ENCODE peak calls at places on chromosomes 6 and 20, in six cellular contexts. One of them, this sample, is unnamed. For H3K4me1, the result is how much of the 10 kb centered on the place peaks cover.

GRCh38 chr20:41167481-41168253 is 30.3 kb downstream of the PLCG1 start:
- DNase-seq in HCT116: no peak
- DNase-seq in IMR-90: no peak
- DNase-seq in GM23248: no peak
- DNase-seq in H9: no peak
- DNase-seq in astrocyte: no peak
- DNase-seq in this sample: no peak

GRCh38 chr20:46581386-46581785 is 30.9 kb upstream of the OCSTAMP start:
- DNase-seq in HCT116: no peak
- DNase-seq in IMR-90: no peak
- DNase-seq in GM23248: no peak
- DNase-seq in H9: no peak
- DNase-seq in astrocyte: no peak
- DNase-seq in this sample: no peak

GRCh38 chr6:152271681-152272464 is 365.3 kb downstream of the SYNE1 start:
- DNase-seq in HCT116: no peak
- DNase-seq in IMR-90: peak
- DNase-seq in GM23248: peak
- DNase-seq in H9: no peak
- DNase-seq in astrocyte: peak
- DNase-seq in this sample: no peak

GRCh38 chr20:41133709-41134361 is 3.5 kb upstream of the PLCG1 start:
- DNase-seq in HCT116: no peak
- DNase-seq in IMR-90: peak
- DNase-seq in GM23248: no peak
- DNase-seq in H9: no peak
- DNase-seq in astrocyte: no peak
- DNase-seq in this sample: peak

GRCh38 chr20:47735412-47736400 is 49.6 kb downstream of the SULF2 start:
- DNase-seq in HCT116: no peak
- DNase-seq in IMR-90: no peak
- DNase-seq in GM23248: no peak
- DNase-seq in H9: no peak
- DNase-seq in astrocyte: no peak
- DNase-seq in this sample: no peak

GRCh38 chr6:157021267-157022021 is 244.3 kb downstream of the ARID1B start:
- DNase-seq in HCT116: peak
- DNase-seq in IMR-90: peak
- DNase-seq in GM23248: peak
- DNase-seq in H9: peak
- DNase-seq in astrocyte: peak
- DNase-seq in this sample: peak

GRCh38 chr6:127900935-127901334 is at the start of gene THEMIS:
- DNase-seq in HCT116: no peak
- DNase-seq in IMR-90: no peak
- DNase-seq in GM23248: no peak
- DNase-seq in H9: no peak
- DNase-seq in astrocyte: no peak
- DNase-seq in this sample: no peak

GRCh38 chr20:14826926-14827325 is 489.5 kb upstream of the FLRT3 start:
- DNase-seq in HCT116: no peak
- DNase-seq in IMR-90: no peak
- DNase-seq in GM23248: no peak
- DNase-seq in H9: no peak
- DNase-seq in astrocyte: no peak
- DNase-seq in this sample: no peak

GRCh38 chr6:128516514-128516898 is 3.9 kb downstream of the PTPRK start:
- DNase-seq in HCT116: no peak
- DNase-seq in IMR-90: peak
- DNase-seq in GM23248: peak
- DNase-seq in H9: no peak
- DNase-seq in astrocyte: no peak
- DNase-seq in this sample: no peak

GRCh38 chr6:72811971-72812421 is 190.1 kb downstream of the KCNQ5 start:
- DNase-seq in HCT116: no peak
- DNase-seq in IMR-90: peak
- DNase-seq in GM23248: peak
- DNase-seq in H9: peak
- DNase-seq in astrocyte: peak
- DNase-seq in this sample: no peak

GRCh38 chr6:293185-294174 is 1.2 kb downstream of the DUSP22 start:
- DNase-seq in HCT116: no peak
- DNase-seq in IMR-90: no peak
- DNase-seq in GM23248: peak
- DNase-seq in H9: no peak
- DNase-seq in astrocyte: peak
- DNase-seq in this sample: peak

GRCh38 chr6:294656-295565 is 2.6 kb downstream of the DUSP22 start:
- DNase-seq in HCT116: no peak
- DNase-seq in IMR-90: no peak
- DNase-seq in GM23248: peak
- DNase-seq in H9: no peak
- DNase-seq in astrocyte: no peak
- DNase-seq in this sample: no peak

GRCh38 chr6:291148-291696 is 1.1 kb upstream of the DUSP22 start:
- DNase-seq in HCT116: no peak
- DNase-seq in IMR-90: no peak
- DNase-seq in GM23248: peak
- DNase-seq in H9: no peak
- DNase-seq in astrocyte: no peak
- DNase-seq in this sample: no peak

GRCh38 chr6:291697-292505 is at the start of gene DUSP22:
- DNase-seq in HCT116: peak
- DNase-seq in IMR-90: peak
- DNase-seq in GM23248: peak
- DNase-seq in H9: peak
- DNase-seq in astrocyte: peak
- DNase-seq in this sample: peak

GRCh38 chr6:292506-293184 is 358 bp downstream of the DUSP22 start:
- DNase-seq in HCT116: no peak
- DNase-seq in IMR-90: peak
- DNase-seq in GM23248: peak
- DNase-seq in H9: peak
- DNase-seq in astrocyte: peak
- DNase-seq in this sample: peak
- H3K27ac ChIP-seq in HCT116: peak
- H3K27ac ChIP-seq in IMR-90: peak
- H3K27ac ChIP-seq in GM23248: peak
- H3K27ac ChIP-seq in H9: no peak
- H3K27ac ChIP-seq in astrocyte: peak
- H3K27ac ChIP-seq in this sample: peak

GRCh38 chr6:44152533-44152932 is 6.1 kb upstream of the CAPN11 start:
- DNase-seq in HCT116: no peak
- DNase-seq in IMR-90: no peak
- DNase-seq in GM23248: no peak
- DNase-seq in H9: no peak
- DNase-seq in astrocyte: no peak
- DNase-seq in this sample: no peak
- H3K4me1 ChIP-seq in HCT116: under half
- H3K4me1 ChIP-seq in IMR-90: under half
- H3K4me1 ChIP-seq in GM23248: under half
- H3K4me1 ChIP-seq in H9: under half
- H3K4me1 ChIP-seq in astrocyte: under half
- H3K4me1 ChIP-seq in this sample: under half

GRCh38 chr20:1328680-1329330 is at the start of gene SDCBP2:
- DNase-seq in HCT116: peak
- DNase-seq in IMR-90: no peak
- DNase-seq in GM23248: no peak
- DNase-seq in H9: peak
- DNase-seq in astrocyte: no peak
- DNase-seq in this sample: peak
- H3K9ac ChIP-seq in HCT116: peak
- H3K9ac ChIP-seq in IMR-90: no peak
- H3K9ac ChIP-seq in GM23248: peak
- H3K9ac ChIP-seq in H9: no peak
- H3K9ac ChIP-seq in astrocyte: peak
- H3K9ac ChIP-seq in this sample: peak

DNA sequence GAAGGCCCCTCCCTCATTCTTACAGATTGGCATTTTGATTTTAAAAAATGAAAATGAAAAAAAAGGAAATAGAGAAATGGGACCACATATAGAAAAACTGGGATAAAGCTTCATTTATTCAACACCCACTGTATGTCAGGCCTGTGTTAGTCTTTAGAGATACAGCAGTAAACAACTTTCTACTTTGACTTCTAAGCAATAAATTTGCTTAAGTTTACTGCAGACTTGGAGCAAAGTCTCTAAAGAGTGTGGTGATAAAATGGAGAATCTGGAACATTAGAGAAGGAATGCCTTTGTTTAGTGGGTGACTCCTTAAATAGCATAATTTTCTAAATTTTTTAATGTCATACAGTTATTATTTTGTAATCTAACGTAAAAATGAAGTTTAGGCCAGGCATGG is 80.7 kb upstream of the CNKSR3 start:
- DNase-seq in HCT116: no peak
- DNase-seq in IMR-90: no peak
- DNase-seq in GM23248: no peak
- DNase-seq in H9: no peak
- DNase-seq in astrocyte: no peak
- DNase-seq in this sample: no peak
- H3K27ac ChIP-seq in HCT116: no peak
- H3K27ac ChIP-seq in IMR-90: no peak
- H3K27ac ChIP-seq in GM23248: no peak
- H3K27ac ChIP-seq in H9: no peak
- H3K27ac ChIP-seq in astrocyte: no peak
- H3K27ac ChIP-seq in this sample: no peak

GRCh38 chr20:50287512-50287911 is 96.9 kb downstream of the CEBPB start:
- DNase-seq in HCT116: no peak
- DNase-seq in IMR-90: no peak
- DNase-seq in GM23248: no peak
- DNase-seq in H9: no peak
- DNase-seq in astrocyte: no peak
- DNase-seq in this sample: no peak

GRCh38 chr20:50288128-50288623 is 97.5 kb downstream of the CEBPB start:
- DNase-seq in HCT116: no peak
- DNase-seq in IMR-90: no peak
- DNase-seq in GM23248: no peak
- DNase-seq in H9: no peak
- DNase-seq in astrocyte: no peak
- DNase-seq in this sample: no peak

GRCh38 chr20:50290815-50291214 is 100.2 kb downstream of the CEBPB start:
- DNase-seq in HCT116: no peak
- DNase-seq in IMR-90: no peak
- DNase-seq in GM23248: no peak
- DNase-seq in H9: no peak
- DNase-seq in astrocyte: no peak
- DNase-seq in this sample: no peak

GRCh38 chr20:50291428-50292323 is 101.0 kb downstream of the CEBPB start:
- DNase-seq in HCT116: no peak
- DNase-seq in IMR-90: no peak
- DNase-seq in GM23248: no peak
- DNase-seq in H9: no peak
- DNase-seq in astrocyte: no peak
- DNase-seq in this sample: no peak

GRCh38 chr20:50289581-50289980 is 99.0 kb downstream of the CEBPB start:
- DNase-seq in HCT116: no peak
- DNase-seq in IMR-90: no peak
- DNase-seq in GM23248: no peak
- DNase-seq in H9: no peak
- DNase-seq in astrocyte: no peak
- DNase-seq in this sample: no peak
- H3K4me1 ChIP-seq in HCT116: half or more
- H3K4me1 ChIP-seq in IMR-90: under half
- H3K4me1 ChIP-seq in GM23248: under half
- H3K4me1 ChIP-seq in H9: under half
- H3K4me1 ChIP-seq in astrocyte: under half
- H3K4me1 ChIP-seq in this sample: under half

GRCh38 chr6:170210026-170210390 is 80.9 kb downstream of the DLL1 start:
- DNase-seq in HCT116: no peak
- DNase-seq in IMR-90: no peak
- DNase-seq in GM23248: no peak
- DNase-seq in H9: no peak
- DNase-seq in astrocyte: no peak
- DNase-seq in this sample: peak

GRCh38 chr6:170208171-170208601 is 82.7 kb downstream of the DLL1 start:
- DNase-seq in HCT116: no peak
- DNase-seq in IMR-90: no peak
- DNase-seq in GM23248: no peak
- DNase-seq in H9: no peak
- DNase-seq in astrocyte: no peak
- DNase-seq in this sample: peak

GRCh38 chr6:170208651-170209353 is 82.1 kb downstream of the DLL1 start:
- DNase-seq in HCT116: no peak
- DNase-seq in IMR-90: no peak
- DNase-seq in GM23248: no peak
- DNase-seq in H9: peak
- DNase-seq in astrocyte: no peak
- DNase-seq in this sample: peak

GRCh38 chr6:170210651-170211403 is 80.1 kb downstream of the DLL1 start:
- DNase-seq in HCT116: no peak
- DNase-seq in IMR-90: no peak
- DNase-seq in GM23248: no peak
- DNase-seq in H9: no peak
- DNase-seq in astrocyte: no peak
- DNase-seq in this sample: peak

DNA sequence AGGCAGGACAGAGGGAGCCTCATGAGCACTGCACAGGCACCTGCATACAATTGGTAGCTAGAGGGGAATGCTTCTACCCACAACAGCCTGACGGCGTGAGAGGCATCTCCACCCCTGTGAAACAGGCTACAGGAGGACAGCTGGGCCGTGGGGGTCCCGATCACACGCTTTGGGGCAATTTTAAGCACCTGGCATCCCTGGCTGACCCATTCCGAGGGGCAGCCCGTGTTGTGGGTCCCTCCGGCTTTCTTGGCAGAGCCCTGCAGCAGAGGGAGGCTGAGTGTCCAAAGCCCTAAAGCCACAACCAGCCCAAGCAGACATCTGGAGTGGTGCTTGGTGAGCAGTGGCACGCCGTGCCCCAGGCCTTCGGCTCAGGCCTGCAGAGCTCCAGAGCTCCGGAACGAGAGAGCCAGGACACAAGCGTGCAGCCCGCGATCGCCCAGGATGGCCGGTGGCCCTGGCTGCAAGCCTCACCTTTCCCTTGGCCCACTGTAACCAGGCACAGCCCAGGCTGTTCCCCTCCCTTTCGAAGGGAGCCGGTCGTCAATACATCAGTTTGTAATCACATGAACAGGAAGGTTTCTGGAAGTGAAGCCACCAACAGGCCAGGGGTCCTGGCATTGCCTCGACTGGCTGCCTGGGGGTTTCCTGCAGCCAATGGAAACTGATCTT is 81.4 kb downstream of the DLL1 start:
- DNase-seq in HCT116: no peak
- DNase-seq in IMR-90: no peak
- DNase-seq in GM23248: no peak
- DNase-seq in H9: peak
- DNase-seq in astrocyte: no peak
- DNase-seq in this sample: peak
- H3K9ac ChIP-seq in HCT116: no peak
- H3K9ac ChIP-seq in IMR-90: no peak
- H3K9ac ChIP-seq in GM23248: no peak
- H3K9ac ChIP-seq in H9: no peak
- H3K9ac ChIP-seq in astrocyte: no peak
- H3K9ac ChIP-seq in this sample: no peak

This sample was measured in colonic mucosa.